ENCODE peak calls at places on chromosomes 13 and 19, in six cellular contexts. One of them, this sample, is unnamed.

GRCh38 chr13:74133657-74134201 is 475 bp downstream of the KLF12 start:
- DNase-seq in CD8-positive, alpha-beta T cell: peak; percentile 85
- DNase-seq in colonic mucosa: peak; percentile 82
- DNase-seq in kidney: peak; percentile 96
- DNase-seq in psoas muscle: peak; percentile 81
- DNase-seq in neural progenitor cell: peak; percentile 89
- DNase-seq in this sample: peak; percentile 82

GRCh38 chr13:32086366-32086765 is 54.8 kb downstream of the FRY start:
- DNase-seq in neural progenitor cell: peak; percentile 56
- DNase-seq in psoas muscle: no peak
- DNase-seq in CD8-positive, alpha-beta T cell: no peak
- DNase-seq in colonic mucosa: no peak
- DNase-seq in kidney: no peak
- DNase-seq in this sample: no peak

GRCh38 chr19:55070755-55071502 is 4.7 kb upstream of the EPS8L1 start:
- DNase-seq in neural progenitor cell: no peak
- DNase-seq in psoas muscle: no peak
- DNase-seq in CD8-positive, alpha-beta T cell: no peak
- DNase-seq in colonic mucosa: peak; percentile 94
- DNase-seq in kidney: no peak
- DNase-seq in this sample: no peak

GRCh38 chr13:113393226-113393571 is 29.3 kb upstream of the GRTP1 start:
- DNase-seq in colonic mucosa: no peak
- DNase-seq in CD8-positive, alpha-beta T cell: no peak
- DNase-seq in neural progenitor cell: no peak
- DNase-seq in psoas muscle: no peak
- DNase-seq in kidney: peak; percentile 77
- DNase-seq in this sample: peak; percentile 45

GRCh38 chr13:20006206-20006605 is 47.7 kb downstream of the ZMYM2 start:
- DNase-seq in neural progenitor cell: no peak
- DNase-seq in psoas muscle: no peak
- DNase-seq in colonic mucosa: no peak
- DNase-seq in kidney: no peak
- DNase-seq in CD8-positive, alpha-beta T cell: no peak
- DNase-seq in this sample: no peak

GRCh38 chr13:25806304-25806974 is 245.4 kb downstream of the SHISA2 start:
- DNase-seq in psoas muscle: no peak
- DNase-seq in colonic mucosa: no peak
- DNase-seq in CD8-positive, alpha-beta T cell: no peak
- DNase-seq in kidney: no peak
- DNase-seq in neural progenitor cell: no peak
- DNase-seq in this sample: no peak

GRCh38 chr19:16051254-16052025 is 24.9 kb upstream of the TPM4 start:
- DNase-seq in colonic mucosa: no peak
- DNase-seq in kidney: no peak
- DNase-seq in neural progenitor cell: no peak
- DNase-seq in psoas muscle: no peak
- DNase-seq in CD8-positive, alpha-beta T cell: no peak
- DNase-seq in this sample: peak; percentile 20

GRCh38 chr19:10478476-10478875 is 24.7 kb downstream of the KEAP1 start:
- DNase-seq in kidney: no peak
- DNase-seq in CD8-positive, alpha-beta T cell: no peak
- DNase-seq in psoas muscle: no peak
- DNase-seq in colonic mucosa: no peak
- DNase-seq in neural progenitor cell: no peak
- DNase-seq in this sample: no peak

GRCh38 chr13:33310245-33311038 is 24.9 kb upstream of the STARD13 start:
- DNase-seq in psoas muscle: no peak
- DNase-seq in CD8-positive, alpha-beta T cell: no peak
- DNase-seq in neural progenitor cell: no peak
- DNase-seq in colonic mucosa: no peak
- DNase-seq in kidney: no peak
- DNase-seq in this sample: no peak

GRCh38 chr19:2969104-2969504 is 8.3 kb upstream of the TLE6 start:
- DNase-seq in psoas muscle: no peak
- DNase-seq in kidney: peak; percentile 87
- DNase-seq in neural progenitor cell: no peak
- DNase-seq in CD8-positive, alpha-beta T cell: no peak
- DNase-seq in colonic mucosa: peak; percentile 51
- DNase-seq in this sample: no peak

GRCh38 chr19:18771328-18772242 is 19.5 kb downstream of the COMP start:
- DNase-seq in colonic mucosa: no peak
- DNase-seq in CD8-positive, alpha-beta T cell: no peak
- DNase-seq in kidney: peak; percentile 64
- DNase-seq in neural progenitor cell: peak; percentile 66
- DNase-seq in psoas muscle: no peak
- DNase-seq in this sample: no peak

GRCh38 chr13:86193281-86193680 is 394.1 kb upstream of the SLITRK6 start:
- DNase-seq in neural progenitor cell: peak; percentile 16
- DNase-seq in colonic mucosa: no peak
- DNase-seq in psoas muscle: no peak
- DNase-seq in CD8-positive, alpha-beta T cell: no peak
- DNase-seq in kidney: no peak
- DNase-seq in this sample: no peak

GRCh38 chr19:46420056-46420455 is 6.7 kb upstream of the CCDC8 start:
- DNase-seq in kidney: peak; percentile 25
- DNase-seq in psoas muscle: no peak
- DNase-seq in neural progenitor cell: no peak
- DNase-seq in colonic mucosa: no peak
- DNase-seq in CD8-positive, alpha-beta T cell: no peak
- DNase-seq in this sample: no peak

GRCh38 chr13:98521876-98522275 is 55.0 kb downstream of the STK24 start:
- DNase-seq in kidney: peak; percentile 69
- DNase-seq in psoas muscle: no peak
- DNase-seq in neural progenitor cell: no peak
- DNase-seq in colonic mucosa: no peak
- DNase-seq in CD8-positive, alpha-beta T cell: no peak
- DNase-seq in this sample: no peak
- H3K27ac ChIP-seq in kidney: no peak overlapping the region
- H3K27ac ChIP-seq in psoas muscle: no peak overlapping the region
- H3K27ac ChIP-seq in neural progenitor cell: no peak overlapping the region
- H3K27ac ChIP-seq in colonic mucosa: no peak overlapping the region
- H3K27ac ChIP-seq in CD8-positive, alpha-beta T cell: no peak overlapping the region
- H3K27ac ChIP-seq in this sample: no peak overlapping the region

DNA sequence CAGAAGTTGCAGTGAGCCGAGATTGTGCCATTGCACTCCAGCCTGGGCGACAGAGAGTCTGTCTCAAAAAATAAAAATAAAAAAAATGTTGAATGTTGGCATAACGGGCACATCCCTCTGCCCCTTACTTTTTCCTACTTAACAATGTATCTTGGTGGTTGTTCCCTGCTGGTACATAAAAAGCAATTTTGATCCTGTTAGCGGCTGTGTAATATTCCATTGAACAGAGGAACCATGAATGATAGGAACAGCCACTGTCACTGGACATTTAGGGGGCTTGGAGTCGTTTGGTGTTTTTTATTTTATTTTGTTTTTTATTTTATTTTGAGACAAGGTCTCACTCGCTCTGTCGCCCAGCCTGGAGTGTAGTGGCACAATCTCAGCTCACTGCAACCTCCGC is 10.4 kb upstream of the NCCRP1 start:
- DNase-seq in CD8-positive, alpha-beta T cell: no peak
- DNase-seq in psoas muscle: no peak
- DNase-seq in colonic mucosa: no peak
- DNase-seq in kidney: no peak
- DNase-seq in neural progenitor cell: no peak
- DNase-seq in this sample: no peak
- H3K4me3 ChIP-seq in CD8-positive, alpha-beta T cell: no peak overlapping the region
- H3K4me3 ChIP-seq in psoas muscle: no peak overlapping the region
- H3K4me3 ChIP-seq in colonic mucosa: no peak overlapping the region
- H3K4me3 ChIP-seq in kidney: no peak overlapping the region
- H3K4me3 ChIP-seq in neural progenitor cell: no peak overlapping the region
- H3K4me3 ChIP-seq in this sample: no peak overlapping the region

GRCh38 chr19:43748205-43748594 is 6.6 kb downstream of the SMG9 start:
- DNase-seq in neural progenitor cell: no peak
- DNase-seq in kidney: peak; percentile 25
- DNase-seq in colonic mucosa: no peak
- DNase-seq in psoas muscle: no peak
- DNase-seq in CD8-positive, alpha-beta T cell: no peak
- DNase-seq in this sample: no peak
- H3K36me3 ChIP-seq in neural progenitor cell: no peaks in the 10 kb centered on the region
- H3K36me3 ChIP-seq in kidney: peaks cover 18% of the 10 kb centered on the region
- H3K36me3 ChIP-seq in colonic mucosa: peaks cover 12% of the 10 kb centered on the region
- H3K36me3 ChIP-seq in psoas muscle: peaks cover 89% of the 10 kb centered on the region
- H3K36me3 ChIP-seq in CD8-positive, alpha-beta T cell: peaks cover 49% of the 10 kb centered on the region
- H3K36me3 ChIP-seq in this sample: peaks cover 82% of the 10 kb centered on the region

GRCh38 chr19:29667390-29667783 is 2.1 kb downstream of the PLEKHF1 start:
- DNase-seq in neural progenitor cell: no peak
- DNase-seq in psoas muscle: no peak
- DNase-seq in kidney: no peak
- DNase-seq in colonic mucosa: no peak
- DNase-seq in CD8-positive, alpha-beta T cell: no peak
- DNase-seq in this sample: no peak
- H3K27ac ChIP-seq in neural progenitor cell: no peak overlapping the region
- H3K27ac ChIP-seq in psoas muscle: peak overlapping the region; percentile 86
- H3K27ac ChIP-seq in kidney: peak overlapping the region; percentile 10
- H3K27ac ChIP-seq in colonic mucosa: peak overlapping the region; percentile 75
- H3K27ac ChIP-seq in CD8-positive, alpha-beta T cell: peak overlapping the region; percentile 69
- H3K27ac ChIP-seq in this sample: peak overlapping the region; percentile 86

This sample was measured in lower lobe of right lung.